ENCODE peak calls at places on chromosomes 4 and X, in six cellular contexts. One of them, this sample, is unnamed.

GRCh38 chrX:16394290-16394689 is 227.0 kb downstream of the MAGEB17 start:
- DNase-seq in mesenchymal stem cell: no peak
- DNase-seq in H1: no peak
- DNase-seq in mesendoderm: no peak
- DNase-seq in trophoblast cell: no peak
- DNase-seq in neuronal stem cell: no peak
- DNase-seq in this sample: no peak

GRCh38 chr4:184503869-184504300 is 29.5 kb upstream of the IRF2 start:
- DNase-seq in mesenchymal stem cell: peak
- DNase-seq in H1: no peak
- DNase-seq in mesendoderm: no peak
- DNase-seq in trophoblast cell: no peak
- DNase-seq in neuronal stem cell: no peak
- DNase-seq in this sample: peak

GRCh38 chr4:48258845-48259397 is 10.7 kb downstream of the TEC start:
- DNase-seq in mesenchymal stem cell: no peak
- DNase-seq in H1: no peak
- DNase-seq in mesendoderm: no peak
- DNase-seq in trophoblast cell: no peak
- DNase-seq in neuronal stem cell: no peak
- DNase-seq in this sample: no peak

GRCh38 chr4:140635606-140636005 is 66.8 kb upstream of the UCP1 start:
- DNase-seq in mesenchymal stem cell: no peak
- DNase-seq in H1: no peak
- DNase-seq in mesendoderm: peak
- DNase-seq in trophoblast cell: peak
- DNase-seq in neuronal stem cell: no peak
- DNase-seq in this sample: no peak

GRCh38 chrX:118761950-118762725 is 34.7 kb downstream of the IL13RA1 start:
- DNase-seq in mesenchymal stem cell: no peak
- DNase-seq in H1: no peak
- DNase-seq in mesendoderm: no peak
- DNase-seq in trophoblast cell: no peak
- DNase-seq in neuronal stem cell: peak
- DNase-seq in this sample: no peak

GRCh38 chr4:55397521-55398321 is 2.0 kb downstream of the TMEM165 start:
- DNase-seq in mesenchymal stem cell: peak
- DNase-seq in H1: no peak
- DNase-seq in mesendoderm: peak
- DNase-seq in trophoblast cell: peak
- DNase-seq in neuronal stem cell: no peak
- DNase-seq in this sample: peak

GRCh38 chr4:93764647-93765246 is 63.8 kb upstream of the ATOH1 start:
- DNase-seq in mesenchymal stem cell: peak
- DNase-seq in H1: no peak
- DNase-seq in mesendoderm: peak
- DNase-seq in trophoblast cell: peak
- DNase-seq in neuronal stem cell: peak
- DNase-seq in this sample: peak

GRCh38 chrX:41781500-41781899 is 57.5 kb downstream of the GPR82 start:
- DNase-seq in mesenchymal stem cell: peak
- DNase-seq in H1: no peak
- DNase-seq in mesendoderm: peak
- DNase-seq in trophoblast cell: no peak
- DNase-seq in neuronal stem cell: no peak
- DNase-seq in this sample: peak

GRCh38 chr4:86595426-86595805 is 1.3 kb downstream of the PTPN13 start:
- DNase-seq in mesenchymal stem cell: peak
- DNase-seq in H1: no peak
- DNase-seq in mesendoderm: peak
- DNase-seq in trophoblast cell: no peak
- DNase-seq in neuronal stem cell: no peak
- DNase-seq in this sample: peak

GRCh38 chrX:133350751-133351150 is 64.5 kb downstream of the GPC4 start:
- DNase-seq in mesenchymal stem cell: peak
- DNase-seq in H1: no peak
- DNase-seq in mesendoderm: no peak
- DNase-seq in trophoblast cell: no peak
- DNase-seq in neuronal stem cell: no peak
- DNase-seq in this sample: no peak

DNA sequence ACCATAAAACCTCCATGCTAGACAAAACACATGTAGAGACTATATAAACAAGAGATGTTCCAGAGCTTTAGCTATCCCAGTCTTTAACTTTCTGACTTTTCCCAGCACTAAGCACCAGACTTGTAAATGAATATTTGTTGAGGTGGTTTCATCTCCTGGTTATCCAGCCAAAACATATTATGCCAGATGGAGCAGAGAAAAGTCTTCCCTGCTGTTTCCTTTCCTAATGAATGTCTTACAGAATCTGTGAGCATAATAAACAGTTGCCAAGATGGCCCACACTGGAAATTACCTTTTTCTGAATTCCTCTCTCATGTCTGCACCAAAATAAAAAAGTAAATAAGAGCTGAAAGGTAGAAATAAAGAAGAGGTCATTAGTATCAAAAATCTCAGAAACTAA is 159.2 kb downstream of the TECRL start:
- DNase-seq in mesenchymal stem cell: no peak
- DNase-seq in H1: no peak
- DNase-seq in mesendoderm: no peak
- DNase-seq in trophoblast cell: no peak
- DNase-seq in neuronal stem cell: no peak
- DNase-seq in this sample: no peak
- H3K4me3 ChIP-seq in mesenchymal stem cell: no peak
- H3K4me3 ChIP-seq in H1: no peak
- H3K4me3 ChIP-seq in mesendoderm: no peak
- H3K4me3 ChIP-seq in trophoblast cell: no peak
- H3K4me3 ChIP-seq in neuronal stem cell: no peak
- H3K4me3 ChIP-seq in this sample: no peak

DNA sequence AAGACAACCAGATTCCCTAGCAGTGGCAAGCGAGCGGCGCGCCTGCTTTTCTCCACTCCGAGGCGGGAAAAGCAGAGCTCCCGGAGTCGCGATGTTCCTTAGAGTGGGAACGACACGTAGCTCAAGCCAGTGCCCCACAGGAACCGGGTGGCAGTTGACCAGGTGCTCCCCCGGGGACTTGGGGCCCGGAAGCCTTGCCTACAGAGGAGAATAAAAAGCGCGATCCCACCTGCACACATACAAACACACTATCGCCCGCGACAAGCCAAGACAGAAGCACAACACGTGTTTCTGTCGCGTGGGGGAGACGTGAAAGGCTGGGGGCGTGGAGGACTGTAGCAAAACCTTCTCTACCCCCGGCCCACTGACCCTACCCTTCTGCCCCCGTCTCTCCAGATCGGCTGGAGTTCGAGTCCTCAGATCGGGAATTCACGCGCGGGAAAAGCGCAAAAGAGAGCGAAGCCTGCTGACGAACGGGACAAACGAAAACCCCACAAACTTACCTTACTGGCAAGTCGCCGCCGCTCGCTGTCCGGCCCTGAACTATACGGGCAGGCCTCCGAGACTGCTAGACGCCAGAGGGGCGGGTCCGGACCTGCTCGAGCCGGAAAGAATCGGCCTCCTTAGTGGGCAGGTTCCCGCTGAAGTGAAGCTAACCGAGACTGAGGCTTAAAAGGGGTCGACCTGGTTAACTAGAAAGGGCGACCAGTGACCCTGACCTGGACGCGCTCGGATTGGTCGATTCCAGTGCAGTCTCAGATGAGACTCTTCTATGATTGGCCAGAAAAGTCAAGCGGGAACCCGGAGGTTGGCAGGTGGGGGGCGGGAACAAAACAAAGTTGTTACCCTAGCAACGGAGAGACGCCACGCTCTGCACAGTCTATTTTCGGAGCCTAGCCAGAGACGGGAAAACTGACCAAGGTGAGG is at the start of the genes DNAAF6 and NUP62CL:
- DNase-seq in mesenchymal stem cell: peak
- DNase-seq in H1: peak
- DNase-seq in mesendoderm: peak
- DNase-seq in trophoblast cell: peak
- DNase-seq in neuronal stem cell: peak
- DNase-seq in this sample: no peak
- H2BK120ac ChIP-seq in mesenchymal stem cell: no peak
- H2BK120ac ChIP-seq in H1: no peak
- H2BK120ac ChIP-seq in mesendoderm: no peak
- H2BK120ac ChIP-seq in trophoblast cell: no peak
- H2BK120ac ChIP-seq in neuronal stem cell: no peak
- H2BK120ac ChIP-seq in this sample: no peak

GRCh38 chrX:107773906-107774435 is 1.6 kb downstream of the TSC22D3 start:
- DNase-seq in mesenchymal stem cell: no peak
- DNase-seq in H1: no peak
- DNase-seq in mesendoderm: no peak
- DNase-seq in trophoblast cell: no peak
- DNase-seq in neuronal stem cell: no peak
- DNase-seq in this sample: no peak

GRCh38 chrX:107775000-107775733 is 420 bp downstream of the TSC22D3 start:
- DNase-seq in mesenchymal stem cell: no peak
- DNase-seq in H1: peak
- DNase-seq in mesendoderm: no peak
- DNase-seq in trophoblast cell: no peak
- DNase-seq in neuronal stem cell: no peak
- DNase-seq in this sample: no peak

GRCh38 chrX:107777536-107777832 is at the start of gene NCBP2L:
- DNase-seq in mesenchymal stem cell: no peak
- DNase-seq in H1: no peak
- DNase-seq in mesendoderm: no peak
- DNase-seq in trophoblast cell: no peak
- DNase-seq in neuronal stem cell: no peak
- DNase-seq in this sample: no peak

GRCh38 chrX:107775734-107776511 is at the start of gene TSC22D3:
- DNase-seq in mesenchymal stem cell: peak
- DNase-seq in H1: peak
- DNase-seq in mesendoderm: peak
- DNase-seq in trophoblast cell: peak
- DNase-seq in neuronal stem cell: no peak
- DNase-seq in this sample: peak

DNA sequence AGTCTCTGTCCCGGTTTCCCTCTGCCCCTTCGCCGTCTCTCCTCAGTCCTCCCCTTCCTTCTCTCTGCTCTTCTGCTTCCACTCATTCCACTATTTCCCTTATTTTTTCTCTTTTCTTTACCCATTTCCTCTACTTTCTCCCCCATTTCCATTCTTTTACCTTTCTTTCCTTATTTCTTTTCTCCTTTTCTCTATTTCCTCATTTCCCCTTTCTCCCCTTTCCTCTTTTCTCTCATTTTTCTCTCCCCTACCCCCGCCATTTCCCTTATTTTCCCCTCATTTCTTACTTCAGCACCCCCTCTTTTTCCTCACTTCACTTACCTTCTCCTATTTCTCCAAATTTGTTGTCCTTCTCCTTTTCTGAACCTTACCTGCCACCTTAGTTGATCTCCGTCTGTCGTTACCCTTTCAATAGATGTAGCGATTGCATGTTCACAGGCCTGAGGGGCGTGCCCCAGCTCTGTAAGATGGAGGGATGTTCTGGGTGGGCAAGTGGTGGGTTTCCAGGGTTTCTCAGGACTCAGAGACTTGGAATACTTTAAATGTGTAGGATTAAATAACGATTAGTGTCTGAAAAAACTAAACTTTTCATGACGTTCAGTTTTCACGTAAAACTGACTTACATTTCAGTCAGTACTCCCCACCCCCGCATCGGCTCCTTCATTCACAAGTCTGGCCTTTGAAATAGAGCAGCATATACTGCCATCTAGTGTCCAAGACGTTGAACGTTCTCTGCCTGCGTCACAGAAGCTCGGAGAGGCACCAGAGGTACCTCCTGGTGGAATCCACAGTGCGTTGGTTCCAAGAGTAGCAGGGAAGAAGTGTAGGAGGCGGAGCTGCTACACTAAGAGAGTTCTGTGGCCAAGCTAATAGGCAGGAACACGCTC is 641 bp upstream of the NCBP2L start:
- DNase-seq in mesenchymal stem cell: peak
- DNase-seq in H1: peak
- DNase-seq in mesendoderm: peak
- DNase-seq in trophoblast cell: peak
- DNase-seq in neuronal stem cell: peak
- DNase-seq in this sample: peak
- H3K4me3 ChIP-seq in mesenchymal stem cell: no peak
- H3K4me3 ChIP-seq in H1: peak
- H3K4me3 ChIP-seq in mesendoderm: no peak
- H3K4me3 ChIP-seq in trophoblast cell: no peak
- H3K4me3 ChIP-seq in neuronal stem cell: no peak
- H3K4me3 ChIP-seq in this sample: peak

GRCh38 chr4:72629540-72629939 is 60.5 kb upstream of the ADAMTS3 start:
- DNase-seq in mesenchymal stem cell: peak
- DNase-seq in H1: no peak
- DNase-seq in mesendoderm: no peak
- DNase-seq in trophoblast cell: no peak
- DNase-seq in neuronal stem cell: no peak
- DNase-seq in this sample: no peak
- H2BK120ac ChIP-seq in mesenchymal stem cell: no peak
- H2BK120ac ChIP-seq in H1: no peak
- H2BK120ac ChIP-seq in mesendoderm: no peak
- H2BK120ac ChIP-seq in trophoblast cell: no peak
- H2BK120ac ChIP-seq in neuronal stem cell: no peak
- H2BK120ac ChIP-seq in this sample: no peak

GRCh38 chr4:155781432-155781831 is 22.6 kb downstream of the GUCY1B1 start:
- DNase-seq in mesenchymal stem cell: no peak
- DNase-seq in H1: no peak
- DNase-seq in mesendoderm: no peak
- DNase-seq in trophoblast cell: no peak
- DNase-seq in neuronal stem cell: no peak
- DNase-seq in this sample: no peak

GRCh38 chr4:155784637-155785036 is 25.8 kb downstream of the GUCY1B1 start:
- DNase-seq in mesenchymal stem cell: no peak
- DNase-seq in H1: no peak
- DNase-seq in mesendoderm: no peak
- DNase-seq in trophoblast cell: no peak
- DNase-seq in neuronal stem cell: no peak
- DNase-seq in this sample: no peak

GRCh38 chr4:155789391-155789790 is 30.6 kb downstream of the GUCY1B1 start:
- DNase-seq in mesenchymal stem cell: peak
- DNase-seq in H1: no peak
- DNase-seq in mesendoderm: no peak
- DNase-seq in trophoblast cell: no peak
- DNase-seq in neuronal stem cell: no peak
- DNase-seq in this sample: no peak

GRCh38 chr4:155785828-155786227 is 27.0 kb downstream of the GUCY1B1 start:
- DNase-seq in mesenchymal stem cell: no peak
- DNase-seq in H1: no peak
- DNase-seq in mesendoderm: no peak
- DNase-seq in trophoblast cell: no peak
- DNase-seq in neuronal stem cell: no peak
- DNase-seq in this sample: no peak

GRCh38 chr4:155787113-155787710 is 28.4 kb downstream of the GUCY1B1 start:
- DNase-seq in mesenchymal stem cell: peak
- DNase-seq in H1: no peak
- DNase-seq in mesendoderm: peak
- DNase-seq in trophoblast cell: peak
- DNase-seq in neuronal stem cell: peak
- DNase-seq in this sample: peak
- H3K4me3 ChIP-seq in mesenchymal stem cell: no peak
- H3K4me3 ChIP-seq in H1: no peak
- H3K4me3 ChIP-seq in mesendoderm: no peak
- H3K4me3 ChIP-seq in trophoblast cell: no peak
- H3K4me3 ChIP-seq in neuronal stem cell: no peak
- H3K4me3 ChIP-seq in this sample: no peak

GRCh38 chrX:73830489-73831414 is 267.8 kb downstream of the CHIC1 start:
- DNase-seq in mesenchymal stem cell: no peak
- DNase-seq in H1: no peak
- DNase-seq in mesendoderm: peak
- DNase-seq in trophoblast cell: no peak
- DNase-seq in neuronal stem cell: no peak
- DNase-seq in this sample: no peak
- H2BK120ac ChIP-seq in mesenchymal stem cell: no peak
- H2BK120ac ChIP-seq in H1: no peak
- H2BK120ac ChIP-seq in mesendoderm: no peak
- H2BK120ac ChIP-seq in trophoblast cell: no peak
- H2BK120ac ChIP-seq in neuronal stem cell: no peak
- H2BK120ac ChIP-seq in this sample: no peak